ENCODE peak calls at places on chromosomes 16 and 17, in nine cellular contexts. One of them, this sample, is unnamed.

GRCh38 chr17:2264023-2264860 is 39.3 kb downstream of the SMG6 start:
- DNase-seq in adrenal gland: no peak
- DNase-seq in breast epithelium: no peak
- DNase-seq in vagina: no peak
- DNase-seq in ovary: no peak
- DNase-seq in uterus: peak; percentile 45
- DNase-seq in tibial nerve: no peak
- DNase-seq in esophagus muscularis mucosa: no peak
- DNase-seq in lower leg skin: no peak
- DNase-seq in this sample: no peak

GRCh38 chr17:43823350-43824084 is 9.4 kb downstream of the MPP3 start:
- DNase-seq in ovary: no peak
- DNase-seq in lower leg skin: no peak
- DNase-seq in tibial nerve: no peak
- DNase-seq in breast epithelium: peak; percentile 84
- DNase-seq in esophagus muscularis mucosa: no peak
- DNase-seq in adrenal gland: peak; percentile 45
- DNase-seq in uterus: peak; percentile 34
- DNase-seq in vagina: no peak
- DNase-seq in this sample: no peak

GRCh38 chr17:40542562-40543411 is 22.5 kb downstream of the CCR7 start:
- DNase-seq in breast epithelium: peak; percentile 88
- DNase-seq in lower leg skin: peak; percentile 79
- DNase-seq in tibial nerve: peak; percentile 89
- DNase-seq in vagina: no peak
- DNase-seq in adrenal gland: peak; percentile 86
- DNase-seq in ovary: peak; percentile 94
- DNase-seq in uterus: peak; percentile 97
- DNase-seq in esophagus muscularis mucosa: peak; percentile 97
- DNase-seq in this sample: peak; percentile 83

GRCh38 chr17:43545383-43545632 is 832 bp downstream of the ETV4 start:
- DNase-seq in lower leg skin: no peak
- DNase-seq in breast epithelium: no peak
- DNase-seq in esophagus muscularis mucosa: no peak
- DNase-seq in vagina: no peak
- DNase-seq in tibial nerve: no peak
- DNase-seq in ovary: no peak
- DNase-seq in adrenal gland: no peak
- DNase-seq in uterus: no peak
- DNase-seq in this sample: peak; percentile 70

GRCh38 chr17:3812771-3813170 is 11.8 kb upstream of the ITGAE start:
- DNase-seq in adrenal gland: no peak
- DNase-seq in tibial nerve: no peak
- DNase-seq in vagina: no peak
- DNase-seq in breast epithelium: no peak
- DNase-seq in uterus: no peak
- DNase-seq in esophagus muscularis mucosa: no peak
- DNase-seq in ovary: no peak
- DNase-seq in lower leg skin: no peak
- DNase-seq in this sample: no peak

GRCh38 chr17:30933966-30934365 is 12.2 kb downstream of the ADAP2 start:
- DNase-seq in uterus: no peak
- DNase-seq in ovary: no peak
- DNase-seq in lower leg skin: no peak
- DNase-seq in vagina: no peak
- DNase-seq in tibial nerve: no peak
- DNase-seq in breast epithelium: no peak
- DNase-seq in adrenal gland: no peak
- DNase-seq in esophagus muscularis mucosa: no peak
- DNase-seq in this sample: no peak

GRCh38 chr17:38320482-38320881 is 23.3 kb downstream of the GPR179 start:
- DNase-seq in breast epithelium: peak; percentile 71
- DNase-seq in adrenal gland: no peak
- DNase-seq in esophagus muscularis mucosa: no peak
- DNase-seq in lower leg skin: peak; percentile 31
- DNase-seq in tibial nerve: no peak
- DNase-seq in vagina: no peak
- DNase-seq in uterus: no peak
- DNase-seq in ovary: no peak
- DNase-seq in this sample: no peak

GRCh38 chr16:74743668-74744299 is 30.8 kb downstream of the FA2H start:
- DNase-seq in tibial nerve: peak; percentile 22
- DNase-seq in breast epithelium: peak; percentile 35
- DNase-seq in lower leg skin: peak; percentile 87
- DNase-seq in ovary: no peak
- DNase-seq in uterus: no peak
- DNase-seq in esophagus muscularis mucosa: no peak
- DNase-seq in adrenal gland: peak; percentile 89
- DNase-seq in vagina: no peak
- DNase-seq in this sample: peak; percentile 90

GRCh38 chr17:80101946-80102706 is 745 bp downstream of the GAA start:
- DNase-seq in breast epithelium: no peak
- DNase-seq in vagina: no peak
- DNase-seq in ovary: no peak
- DNase-seq in tibial nerve: peak; percentile 15
- DNase-seq in uterus: no peak
- DNase-seq in esophagus muscularis mucosa: no peak
- DNase-seq in lower leg skin: peak; percentile 29
- DNase-seq in adrenal gland: no peak
- DNase-seq in this sample: no peak

GRCh38 chr17:144936-145670 is 7.7 kb downstream of the SCGB1C2 start:
- DNase-seq in esophagus muscularis mucosa: no peak
- DNase-seq in adrenal gland: peak; percentile 10
- DNase-seq in ovary: peak; percentile 15
- DNase-seq in lower leg skin: peak; percentile 10
- DNase-seq in vagina: no peak
- DNase-seq in tibial nerve: peak; percentile 3
- DNase-seq in breast epithelium: peak; percentile 13
- DNase-seq in uterus: peak; percentile 9
- DNase-seq in this sample: no peak

GRCh38 chr16:8831450-8832382 is 34.1 kb downstream of the PMM2 start:
- DNase-seq in uterus: no peak
- DNase-seq in ovary: no peak
- DNase-seq in breast epithelium: no peak
- DNase-seq in adrenal gland: no peak
- DNase-seq in tibial nerve: no peak
- DNase-seq in esophagus muscularis mucosa: no peak
- DNase-seq in lower leg skin: no peak
- DNase-seq in vagina: no peak
- DNase-seq in this sample: no peak

GRCh38 chr17:14304876-14305636 is 4.2 kb downstream of the HS3ST3B1 start:
- DNase-seq in breast epithelium: no peak
- DNase-seq in uterus: no peak
- DNase-seq in lower leg skin: no peak
- DNase-seq in esophagus muscularis mucosa: no peak
- DNase-seq in vagina: no peak
- DNase-seq in adrenal gland: no peak
- DNase-seq in ovary: no peak
- DNase-seq in tibial nerve: no peak
- DNase-seq in this sample: no peak

GRCh38 chr17:41455236-41455635 is 11.9 kb downstream of the KRT32 start:
- DNase-seq in vagina: no peak
- DNase-seq in ovary: no peak
- DNase-seq in adrenal gland: no peak
- DNase-seq in uterus: no peak
- DNase-seq in esophagus muscularis mucosa: no peak
- DNase-seq in lower leg skin: no peak
- DNase-seq in tibial nerve: no peak
- DNase-seq in breast epithelium: no peak
- DNase-seq in this sample: no peak

GRCh38 chr16:10576390-10577304 is 3.8 kb downstream of the EMP2 start:
- DNase-seq in lower leg skin: no peak
- DNase-seq in tibial nerve: no peak
- DNase-seq in ovary: no peak
- DNase-seq in vagina: no peak
- DNase-seq in breast epithelium: no peak
- DNase-seq in esophagus muscularis mucosa: no peak
- DNase-seq in uterus: no peak
- DNase-seq in adrenal gland: no peak
- DNase-seq in this sample: no peak

GRCh38 chr16:10579575-10579964 is 828 bp downstream of the EMP2 start:
- DNase-seq in breast epithelium: no peak
- DNase-seq in uterus: no peak
- DNase-seq in adrenal gland: no peak
- DNase-seq in lower leg skin: no peak
- DNase-seq in vagina: no peak
- DNase-seq in esophagus muscularis mucosa: no peak
- DNase-seq in ovary: no peak
- DNase-seq in tibial nerve: no peak
- DNase-seq in this sample: no peak

GRCh38 chr16:10577305-10578202 is 2.8 kb downstream of the EMP2 start:
- DNase-seq in breast epithelium: no peak
- DNase-seq in uterus: peak; percentile 22
- DNase-seq in esophagus muscularis mucosa: no peak
- DNase-seq in vagina: no peak
- DNase-seq in adrenal gland: peak; percentile 24
- DNase-seq in ovary: peak; percentile 34
- DNase-seq in lower leg skin: no peak
- DNase-seq in tibial nerve: no peak
- DNase-seq in this sample: no peak

GRCh38 chr16:10579965-10580918 is at the start of gene EMP2:
- DNase-seq in breast epithelium: peak; percentile 60
- DNase-seq in adrenal gland: peak; percentile 54
- DNase-seq in lower leg skin: no peak
- DNase-seq in vagina: no peak
- DNase-seq in esophagus muscularis mucosa: no peak
- DNase-seq in tibial nerve: peak; percentile 69
- DNase-seq in ovary: peak; percentile 91
- DNase-seq in uterus: peak; percentile 81
- DNase-seq in this sample: peak; percentile 18

DNA sequence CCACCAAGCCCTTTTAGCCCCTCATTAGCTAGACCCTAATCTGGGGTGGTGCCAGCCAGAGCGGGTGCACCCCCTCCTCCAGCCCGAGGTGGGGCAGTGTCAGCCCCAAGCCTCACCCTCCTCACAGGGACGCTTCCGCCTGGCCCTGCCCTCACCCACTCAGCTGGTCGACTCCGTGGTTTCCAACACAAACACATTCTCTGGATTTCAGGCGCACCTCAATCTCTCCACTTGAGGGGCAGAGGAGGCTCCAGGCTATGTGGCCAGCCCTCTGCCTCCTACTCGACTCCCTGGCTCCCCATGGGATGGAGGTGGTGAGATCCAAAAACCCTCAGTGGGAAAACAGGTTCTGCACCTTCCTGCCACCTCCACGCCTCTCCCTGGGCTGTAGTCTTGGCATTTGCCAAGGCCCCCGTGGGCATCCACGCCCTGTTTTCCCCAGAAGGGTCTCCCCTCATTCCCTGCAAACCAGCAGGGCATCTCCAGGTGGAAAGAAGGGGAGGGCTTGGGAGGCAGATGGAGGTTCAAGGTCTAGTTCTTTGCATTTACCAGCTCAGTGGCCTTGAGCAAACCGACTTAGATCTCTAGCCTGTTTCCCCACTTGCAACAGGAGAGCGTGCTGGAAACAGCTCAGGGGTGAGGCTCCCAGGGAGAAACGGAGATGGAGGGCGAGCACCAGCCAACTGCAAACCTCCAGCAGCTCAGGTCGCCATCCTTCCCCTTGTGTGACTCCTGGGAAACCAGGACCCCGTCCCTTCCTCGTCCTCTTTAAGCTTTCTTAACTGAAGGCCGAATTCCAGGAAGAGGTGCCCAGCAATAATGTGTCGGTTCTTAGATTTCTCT is 1.7 kb downstream of the EMP2 start:
- DNase-seq in adrenal gland: no peak
- DNase-seq in uterus: peak; percentile 15
- DNase-seq in breast epithelium: peak; percentile 63
- DNase-seq in esophagus muscularis mucosa: no peak
- DNase-seq in vagina: no peak
- DNase-seq in tibial nerve: no peak
- DNase-seq in lower leg skin: no peak
- DNase-seq in ovary: peak; percentile 58
- DNase-seq in this sample: peak; percentile 53
- H3K4me3 ChIP-seq in adrenal gland: no peak overlapping the region
- H3K4me3 ChIP-seq in uterus: no peak overlapping the region
- H3K4me3 ChIP-seq in breast epithelium: peak overlapping the region; percentile 76
- H3K4me3 ChIP-seq in esophagus muscularis mucosa: peak overlapping the region; percentile 72
- H3K4me3 ChIP-seq in vagina: peak overlapping the region; percentile 80
- H3K4me3 ChIP-seq in tibial nerve: peak overlapping the region; percentile 77
- H3K4me3 ChIP-seq in lower leg skin: no peak overlapping the region
- H3K4me3 ChIP-seq in ovary: peak overlapping the region; percentile 84
- H3K4me3 ChIP-seq in this sample: no peak overlapping the region

GRCh38 chr16:2603165-2604015 is 65.6 kb downstream of the PDPK1 start:
- DNase-seq in breast epithelium: peak; percentile 92
- DNase-seq in vagina: no peak
- DNase-seq in esophagus muscularis mucosa: peak; percentile 98
- DNase-seq in adrenal gland: peak; percentile 96
- DNase-seq in ovary: peak; percentile 95
- DNase-seq in uterus: peak; percentile 93
- DNase-seq in tibial nerve: peak; percentile 94
- DNase-seq in lower leg skin: peak; percentile 92
- DNase-seq in this sample: peak; percentile 94
- TF ChIP-seq POLR2A in breast epithelium: peak; percentile 62
- TF ChIP-seq POLR2A in vagina: no peak
- TF ChIP-seq POLR2A in esophagus muscularis mucosa: peak; percentile 75
- TF ChIP-seq POLR2A in adrenal gland: peak; percentile 91
- TF ChIP-seq POLR2A in ovary: peak; percentile 56
- TF ChIP-seq POLR2A in uterus: peak; percentile 84
- TF ChIP-seq POLR2A in tibial nerve: peak; percentile 80
- TF ChIP-seq POLR2A in lower leg skin: no peak
- TF ChIP-seq POLR2A in this sample: peak; percentile 95

GRCh38 chr17:78759969-78760352 is 22.1 kb downstream of the CYTH1 start:
- DNase-seq in tibial nerve: no peak
- DNase-seq in ovary: no peak
- DNase-seq in lower leg skin: no peak
- DNase-seq in uterus: no peak
- DNase-seq in adrenal gland: no peak
- DNase-seq in esophagus muscularis mucosa: no peak
- DNase-seq in breast epithelium: no peak
- DNase-seq in vagina: no peak
- DNase-seq in this sample: peak; percentile 16
- H3K4me3 ChIP-seq in tibial nerve: no peak overlapping the region
- H3K4me3 ChIP-seq in ovary: no peak overlapping the region
- H3K4me3 ChIP-seq in lower leg skin: no peak overlapping the region
- H3K4me3 ChIP-seq in uterus: no peak overlapping the region
- H3K4me3 ChIP-seq in adrenal gland: no peak overlapping the region
- H3K4me3 ChIP-seq in esophagus muscularis mucosa: no peak overlapping the region
- H3K4me3 ChIP-seq in breast epithelium: no peak overlapping the region
- H3K4me3 ChIP-seq in vagina: no peak overlapping the region
- H3K4me3 ChIP-seq in this sample: no peak overlapping the region

DNA sequence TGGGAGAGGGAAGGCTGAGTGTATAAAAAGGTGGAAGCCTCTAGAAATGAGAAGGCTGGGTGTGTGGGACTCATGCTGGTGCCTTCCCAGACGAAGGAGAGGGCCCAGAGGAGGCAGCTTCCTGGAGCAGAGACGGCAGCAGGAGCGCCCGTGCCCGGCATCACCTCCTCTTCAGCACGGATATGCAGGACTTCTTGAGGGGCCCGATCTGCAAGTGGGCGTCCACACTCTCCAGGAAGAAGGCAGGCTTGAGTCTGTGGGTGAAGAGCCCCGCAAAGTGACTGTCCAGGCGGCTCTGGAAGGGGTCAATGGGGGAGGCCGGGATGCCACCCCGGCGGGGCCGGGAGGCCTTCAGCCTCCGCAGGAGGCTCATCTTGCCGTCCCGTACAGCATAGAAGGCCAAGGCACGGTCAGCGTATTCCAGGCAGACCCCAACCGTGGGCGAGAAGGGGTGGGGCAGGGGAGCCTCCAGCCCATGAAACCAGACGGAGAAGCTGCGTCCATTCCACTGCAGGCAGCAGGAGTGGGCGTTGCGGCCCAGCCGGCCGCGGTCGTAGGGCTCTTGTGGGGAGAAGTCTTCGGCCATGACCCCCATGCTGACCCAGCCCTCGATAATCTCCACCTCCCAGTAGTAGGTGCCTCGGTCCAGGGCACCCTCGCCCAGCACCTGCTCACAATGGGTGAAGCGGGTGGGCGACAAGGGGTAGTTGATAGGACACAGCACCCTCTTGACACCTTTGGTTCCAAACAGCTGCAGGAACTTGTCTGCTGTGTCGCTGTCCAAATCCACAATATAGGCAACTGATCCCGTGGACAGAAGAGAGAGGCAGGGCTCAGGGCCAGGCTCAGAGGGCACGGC is 3.8 kb downstream of the TRIM47 start:
- DNase-seq in vagina: no peak
- DNase-seq in lower leg skin: no peak
- DNase-seq in tibial nerve: no peak
- DNase-seq in adrenal gland: no peak
- DNase-seq in uterus: no peak
- DNase-seq in ovary: no peak
- DNase-seq in breast epithelium: no peak
- DNase-seq in esophagus muscularis mucosa: no peak
- DNase-seq in this sample: no peak
- TF ChIP-seq POLR2A in vagina: no peak
- TF ChIP-seq POLR2A in lower leg skin: no peak
- TF ChIP-seq POLR2A in tibial nerve: no peak
- TF ChIP-seq POLR2A in adrenal gland: no peak
- TF ChIP-seq POLR2A in uterus: no peak
- TF ChIP-seq POLR2A in ovary: no peak
- TF ChIP-seq POLR2A in breast epithelium: no peak
- TF ChIP-seq POLR2A in esophagus muscularis mucosa: no peak
- TF ChIP-seq POLR2A in this sample: no peak

This sample was measured in Peyer's patch.